ENCODE peak calls at places on chromosomes 6 and 20, in five cellular contexts. S is HCT116, R is GM12878, U is HepG2, M is SK-N-SH. G is an unnamed sample.

GRCh38 chr20:35968930-35969329 is 540 bp downstream of the CNBD2 start:
- DNase-seq in S (no peak), R (no peak), U (no peak), M (no peak), G (no peak)

GRCh38 chr6:54111341-54111740 is at the start of gene MLIP:
- DNase-seq in S (no peak), R (no peak), U (no peak), M (no peak), G (no peak)

GRCh38 chr6:3841711-3842565 is 7.2 kb upstream of the FAM50B start:
- DNase-seq in S (no peak), R (no peak), U (peak; percentile 30), M (peak; percentile 30), G (no peak)

GRCh38 chr6:81552644-81553043 is 199.8 kb downstream of the TENT5A start:
- DNase-seq in S (no peak), R (no peak), U (no peak), M (peak; percentile 3), G (no peak)

GRCh38 chr20:31606928-31607639 is 2.0 kb downstream of the ID1 start:
- DNase-seq in S (peak; percentile 93), R (no peak), U (peak; percentile 99), M (peak; percentile 69), G (peak; percentile 52)

GRCh38 chr6:79949235-79949634 is 1.9 kb upstream of the ELOVL4 start:
- DNase-seq in S (peak; percentile 85), R (peak; percentile 7), U (peak; percentile 79), M (peak; percentile 49), G (peak; percentile 71)

GRCh38 chr20:38181207-38181693 is 16.2 kb upstream of the TGM2 start:
- DNase-seq in S (no peak), R (peak; percentile 62), U (no peak), M (no peak), G (no peak)

GRCh38 chr6:82067021-82067420 is 180.5 kb downstream of the IBTK start:
- DNase-seq in S (no peak), R (peak; percentile 64), U (no peak), M (no peak), G (no peak)

GRCh38 chr20:50305636-50306477 is 115.2 kb downstream of the CEBPB start:
- DNase-seq in S (no peak), R (no peak), U (peak; percentile 98), M (peak; percentile 18), G (no peak)

GRCh38 chr20:9160341-9160740 is 91.5 kb downstream of the PLCB4 start:
- DNase-seq in S (no peak), R (no peak), U (no peak), M (no peak), G (no peak)

GRCh38 chr20:9156529-9157280 is 87.8 kb downstream of the PLCB4 start:
- DNase-seq in S (no peak), R (no peak), U (no peak), M (no peak), G (no peak)

GRCh38 chr20:9161308-9161707 is 92.4 kb downstream of the PLCB4 start:
- DNase-seq in S (no peak), R (no peak), U (no peak), M (no peak), G (no peak)

GRCh38 chr20:9163995-9164394 is 95.1 kb downstream of the PLCB4 start:
- DNase-seq in S (no peak), R (no peak), U (no peak), M (peak; percentile 4), G (no peak)

DNA sequence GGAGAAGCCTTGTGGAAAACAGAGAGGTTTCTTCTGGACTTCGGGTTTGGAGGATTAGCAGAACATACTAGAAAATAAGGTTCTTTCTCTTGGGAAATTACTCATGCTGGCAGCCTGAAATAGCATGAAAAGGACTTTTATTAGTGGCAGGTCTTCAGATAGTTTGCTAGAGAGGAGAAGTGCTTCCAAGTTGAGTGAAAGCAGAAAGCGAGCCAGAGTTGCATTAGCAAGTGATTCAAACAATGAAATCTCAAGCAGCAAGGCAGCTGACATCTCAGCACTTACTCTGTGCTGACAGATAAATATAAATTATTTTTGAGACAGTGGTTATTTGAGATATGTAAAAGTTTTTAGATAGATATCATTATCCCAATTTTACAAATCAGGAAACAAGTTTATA is 91.9 kb downstream of the PLCB4 start:
- DNase-seq in S (no peak), R (no peak), U (no peak), M (no peak), G (no peak)
- H3K4me3 ChIP-seq in S (no peak overlapping the region), R (no peak overlapping the region), U (no peak overlapping the region), M (no peak overlapping the region), G (no peak overlapping the region)

GRCh38 chr6:148658701-148659100 is 88.1 kb upstream of the UST start:
- DNase-seq in S (no peak), R (no peak), U (no peak), M (no peak), G (no peak)

GRCh38 chr6:148653138-148653776 is 93.6 kb upstream of the UST start:
- DNase-seq in S (peak; percentile 19), R (no peak), U (no peak), M (no peak), G (no peak)

DNA sequence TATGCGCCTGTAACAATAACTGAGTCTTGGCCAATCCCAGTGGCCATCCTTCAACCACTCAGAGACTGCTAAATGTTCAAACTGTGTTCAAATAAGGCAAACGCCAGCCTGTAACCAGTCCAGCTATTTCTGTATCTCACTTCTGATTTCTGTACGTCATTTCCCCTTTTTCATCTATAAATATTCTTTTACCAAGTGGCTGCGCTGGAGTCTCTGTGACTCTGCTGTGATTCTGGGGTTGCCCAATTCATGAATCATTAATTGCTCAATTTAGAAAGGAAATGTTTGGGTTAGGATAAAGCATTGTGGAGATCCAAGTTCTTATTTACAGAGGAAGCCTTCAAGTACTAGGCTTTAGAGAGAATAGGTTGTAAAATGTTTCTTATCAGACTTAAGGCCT is 89.8 kb upstream of the UST start:
- DNase-seq in S (no peak), R (no peak), U (no peak), M (no peak), G (no peak)
- TF ChIP-seq YY1 in S (no peak), R (no peak), U (no peak), M (no peak), G (no peak)

GRCh38 chr6:136548582-136549330 is 1.5 kb downstream of the MAP7 start:
- DNase-seq in S (no peak), R (no peak), U (no peak), M (no peak), G (no peak)
- H3K4me3 ChIP-seq in S (peak overlapping the region; percentile 75), R (no peak overlapping the region), U (no peak overlapping the region), M (peak overlapping the region; percentile 77), G (peak overlapping the region; percentile 49)

GRCh38 chr6:4912559-4912958 is 91.3 kb downstream of the RPP40 start:
- DNase-seq in S (no peak), R (no peak), U (no peak), M (no peak), G (no peak)

GRCh38 chr6:4908062-4908461 is 95.8 kb downstream of the RPP40 start:
- DNase-seq in S (no peak), R (no peak), U (no peak), M (no peak), G (no peak)

GRCh38 chr6:4909063-4909645 is 94.7 kb downstream of the RPP40 start:
- DNase-seq in S (no peak), R (no peak), U (no peak), M (no peak), G (no peak)

GRCh38 chr6:4907602-4908001 is 96.2 kb downstream of the RPP40 start:
- DNase-seq in S (no peak), R (no peak), U (no peak), M (no peak), G (no peak)

DNA sequence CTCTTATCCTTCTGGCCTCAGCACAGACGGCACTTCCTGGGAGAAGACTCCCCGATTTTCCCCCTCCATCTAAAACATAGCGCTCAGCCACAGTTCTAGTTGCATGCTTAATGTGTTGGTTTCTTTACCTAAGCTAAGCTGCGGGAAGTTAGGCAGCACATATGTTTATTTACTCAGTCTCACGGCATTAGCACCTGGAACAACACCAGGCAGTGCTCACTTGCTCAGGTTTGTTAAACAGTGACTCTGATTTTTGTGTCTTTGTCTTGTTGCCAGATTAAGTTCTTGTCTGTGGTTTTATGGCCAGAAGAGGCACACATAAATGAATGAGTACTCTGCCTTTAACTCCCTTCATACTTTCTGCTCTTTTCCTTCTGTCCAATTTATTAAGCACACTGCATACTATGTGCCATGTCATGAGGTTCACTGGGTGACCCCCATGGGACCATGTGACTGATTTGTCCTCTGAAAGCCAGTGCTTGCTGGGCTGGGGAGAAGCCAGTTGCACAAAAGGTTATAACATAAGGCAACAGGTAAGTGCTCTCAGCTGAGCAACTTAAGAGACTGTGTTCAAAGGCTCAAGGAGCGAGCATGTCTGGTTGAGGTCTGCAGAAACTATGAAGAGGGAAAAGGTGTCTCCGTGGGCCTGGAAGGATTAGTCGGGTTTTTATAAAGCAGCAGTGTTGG is 93.6 kb downstream of the RPP40 start:
- DNase-seq in S (no peak), R (no peak), U (no peak), M (no peak), G (no peak)
- TF ChIP-seq YY1 in S (no peak), R (no peak), U (no peak), M (no peak), G (no peak)

GRCh38 chr20:56807118-56807517 is 178.0 kb downstream of the TFAP2C start:
- DNase-seq in S (no peak), R (no peak), U (no peak), M (no peak), G (no peak)

GRCh38 chr20:56808732-56809131 is 179.6 kb downstream of the TFAP2C start:
- DNase-seq in S (no peak), R (no peak), U (no peak), M (no peak), G (no peak)

GRCh38 chr20:56808119-56808725 is 179.1 kb downstream of the TFAP2C start:
- DNase-seq in S (no peak), R (no peak), U (no peak), M (no peak), G (no peak)

GRCh38 chr20:56810141-56810540 is 181.0 kb downstream of the TFAP2C start:
- DNase-seq in S (no peak), R (no peak), U (no peak), M (no peak), G (no peak)

GRCh38 chr20:56809668-56810067 is 180.6 kb downstream of the TFAP2C start:
- DNase-seq in S (no peak), R (no peak), U (no peak), M (no peak), G (no peak)
- H3K4me3 ChIP-seq in S (no peak overlapping the region), R (no peak overlapping the region), U (no peak overlapping the region), M (no peak overlapping the region), G (no peak overlapping the region)

DNA sequence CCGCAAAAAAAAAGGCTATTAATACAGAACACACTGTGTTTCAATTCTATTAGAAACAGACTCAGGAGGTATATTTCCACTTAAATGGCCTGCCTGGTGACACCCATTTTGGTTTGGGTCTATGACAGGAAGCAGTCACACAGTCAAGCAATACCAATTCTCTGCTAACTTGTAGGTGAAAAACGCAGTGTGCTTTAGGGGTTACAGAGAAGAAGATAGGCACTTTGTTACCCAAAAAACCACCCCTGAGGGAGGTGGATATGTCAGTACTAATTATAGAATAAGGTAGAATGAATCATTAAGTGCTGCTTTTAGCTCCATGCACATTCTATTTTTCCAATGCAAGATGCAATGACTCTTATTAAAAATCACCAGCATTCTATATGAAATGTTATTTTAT is 53.8 kb downstream of the DNAAF9 start:
- DNase-seq in S (no peak), R (no peak), U (no peak), M (no peak), G (no peak)
- TF ChIP-seq YY1 in S (no peak), R (no peak), U (no peak), M (no peak), G (no peak)

GRCh38 chr6:27334141-27334540 is 22.1 kb upstream of the POM121L2 start:
- DNase-seq in S (no peak), R (no peak), U (no peak), M (no peak), G (no peak)

GRCh38 chr6:27332692-27333641 is 20.9 kb upstream of the POM121L2 start:
- DNase-seq in S (peak; percentile 76), R (peak; percentile 24), U (peak; percentile 75), M (peak; percentile 25), G (peak; percentile 28)

GRCh38 chr6:27333642-27334040 is 21.6 kb upstream of the POM121L2 start:
- DNase-seq in S (no peak), R (no peak), U (no peak), M (no peak), G (no peak)
- H3K4me3 ChIP-seq in S (peak overlapping the region; percentile 47), R (peak overlapping the region; percentile 64), U (peak overlapping the region; percentile 78), M (peak overlapping the region; percentile 51), G (peak overlapping the region; percentile 53)